ENCODE peak calls at places on chromosomes 2 and 18, in seven cellular contexts. M is mucosa of descending colon; R is pancreas; B is left colon; Q is left lung; A is aorta; I is activated naive CD8-positive, alpha-beta T cell treated with anti-CD3 and anti-CD28 coated beads, Interleukin-2, amount 10 ng/mL, durations not matched to agents 7 days and 5 days. U is an unnamed sample.

GRCh38 chr2:224650815-224651439 is 65.2 kb downstream of the CCDC195 start:
- ATAC-seq in R (peak; percentile 82), M (peak; percentile 63), A (no peak), Q (peak; percentile 87), B (peak; percentile 67), I (no peak), U (peak; percentile 51)

GRCh38 chr18:33205777-33206176 is 234.7 kb downstream of the CCDC178 start:
- ATAC-seq in R (no peak), A (no peak), B (no peak), M (no peak), I (no peak), Q (no peak), U (no peak)

GRCh38 chr2:54946220-54946568 is 104.1 kb downstream of the RTN4 start:
- ATAC-seq in B (no peak), I (no peak), R (peak; percentile 27), A (no peak), M (no peak), Q (peak; percentile 6), U (no peak)

GRCh38 chr2:12987246-12987645 is 270.5 kb downstream of the TRIB2 start:
- ATAC-seq in B (no peak), Q (no peak), M (no peak), I (no peak), R (no peak), A (no peak), U (no peak)

GRCh38 chr2:145411493-145411892 is 891.6 kb upstream of the ZEB2 start:
- ATAC-seq in I (peak; percentile 94), A (no peak), R (no peak), Q (no peak), B (no peak), M (no peak), U (peak; percentile 65)

GRCh38 chr2:203646266-203646864 is 60.1 kb upstream of the CD28 start:
- ATAC-seq in B (no peak), Q (no peak), A (no peak), I (no peak), R (no peak), M (no peak), U (no peak)

GRCh38 chr18:48455555-48456478 is 46.6 kb upstream of the ZBTB7C start:
- ATAC-seq in Q (peak; percentile 53), A (peak; percentile 38), R (peak; percentile 27), I (peak; percentile 77), B (peak; percentile 82), M (peak; percentile 86), U (peak; percentile 73)

GRCh38 chr2:10901160-10901559 is 10.6 kb upstream of the KCNF1 start:
- ATAC-seq in A (no peak), B (peak; percentile 84), M (peak; percentile 94), Q (no peak), R (no peak), I (no peak), U (no peak)

GRCh38 chr2:36489296-36489695 is 108.7 kb downstream of the FEZ2 start:
- ATAC-seq in M (no peak), R (no peak), A (no peak), I (no peak), B (no peak), Q (no peak), U (no peak)

GRCh38 chr18:76923485-76924085 is 101.2 kb downstream of the ZNF236 start:
- ATAC-seq in Q (no peak), B (no peak), I (no peak), A (no peak), R (no peak), M (no peak), U (no peak)

GRCh38 chr2:120382541-120383144 is 36.7 kb downstream of the INHBB start:
- ATAC-seq in A (no peak), M (no peak), B (no peak), R (no peak), Q (no peak), I (no peak), U (no peak)

GRCh38 chr2:191382801-191383200 is 137.6 kb downstream of the MYO1B start:
- ATAC-seq in M (peak; percentile 95), A (no peak), B (peak; percentile 92), I (no peak), R (peak; percentile 96), Q (peak; percentile 70), U (no peak)

GRCh38 chr2:213105212-213105611 is 46.2 kb downstream of the IKZF2 start:
- ATAC-seq in Q (no peak), B (no peak), I (no peak), A (no peak), R (no peak), M (no peak), U (no peak)

GRCh38 chr2:230735884-230736283 is 23.2 kb downstream of the CAB39 start:
- ATAC-seq in A (no peak), B (no peak), R (no peak), M (no peak), I (peak; percentile 55), Q (no peak), U (peak; percentile 89)

GRCh38 chr2:229083606-229084349 is 187.3 kb downstream of the PID1 start:
- ATAC-seq in B (peak; percentile 94), A (no peak), Q (peak; percentile 60), M (peak; percentile 88), R (peak; percentile 63), I (no peak), U (no peak)